ENCODE peak calls at places on chromosomes 4 and X, in six cellular contexts. One of them, this sample, is unnamed.

GRCh38 chr4:84167579-84167978 is 331.5 kb downstream of the NKX6-1 start:
- DNase-seq in left colon: no peak
- DNase-seq in NCI-H187 treated with DMSO at 0.1 percent for 48 hours: no peak
- DNase-seq in progenitor cell of endocrine pancreas: no peak
- DNase-seq in nephron progenitor cell: peak; percentile 7
- DNase-seq in AG04450: no peak
- DNase-seq in this sample: no peak

GRCh38 chrX:77900688-77901087 is 1.4 kb downstream of the COX7B start:
- DNase-seq in nephron progenitor cell: no peak
- DNase-seq in AG04450: no peak
- DNase-seq in NCI-H187 treated with DMSO at 0.1 percent for 48 hours: no peak
- DNase-seq in progenitor cell of endocrine pancreas: no peak
- DNase-seq in left colon: no peak
- DNase-seq in this sample: no peak

GRCh38 chr4:8727546-8728510 is 135.3 kb downstream of the CPZ start:
- DNase-seq in progenitor cell of endocrine pancreas: no peak
- DNase-seq in left colon: no peak
- DNase-seq in nephron progenitor cell: no peak
- DNase-seq in AG04450: no peak
- DNase-seq in NCI-H187 treated with DMSO at 0.1 percent for 48 hours: no peak
- DNase-seq in this sample: no peak

GRCh38 chrX:63434665-63435064 is 83.5 kb upstream of the SPIN4 start:
- DNase-seq in left colon: peak; percentile 29
- DNase-seq in nephron progenitor cell: peak; percentile 10
- DNase-seq in AG04450: no peak
- DNase-seq in progenitor cell of endocrine pancreas: no peak
- DNase-seq in NCI-H187 treated with DMSO at 0.1 percent for 48 hours: no peak
- DNase-seq in this sample: no peak

GRCh38 chr4:113692809-113693411 is 68.6 kb downstream of the CAMK2D start:
- DNase-seq in NCI-H187 treated with DMSO at 0.1 percent for 48 hours: no peak
- DNase-seq in progenitor cell of endocrine pancreas: no peak
- DNase-seq in AG04450: no peak
- DNase-seq in nephron progenitor cell: no peak
- DNase-seq in left colon: no peak
- DNase-seq in this sample: no peak

GRCh38 chr4:74408639-74409038 is 36.3 kb upstream of the AREG start:
- DNase-seq in progenitor cell of endocrine pancreas: no peak
- DNase-seq in left colon: no peak
- DNase-seq in NCI-H187 treated with DMSO at 0.1 percent for 48 hours: no peak
- DNase-seq in AG04450: no peak
- DNase-seq in nephron progenitor cell: no peak
- DNase-seq in this sample: no peak

GRCh38 chr4:106444557-106444956 is 76.0 kb upstream of the GIMD1 start:
- DNase-seq in progenitor cell of endocrine pancreas: no peak
- DNase-seq in NCI-H187 treated with DMSO at 0.1 percent for 48 hours: no peak
- DNase-seq in left colon: no peak
- DNase-seq in nephron progenitor cell: no peak
- DNase-seq in AG04450: no peak
- DNase-seq in this sample: no peak

GRCh38 chr4:27506401-27506800 is 645.8 kb downstream of the STIM2 start:
- DNase-seq in progenitor cell of endocrine pancreas: no peak
- DNase-seq in left colon: no peak
- DNase-seq in AG04450: no peak
- DNase-seq in NCI-H187 treated with DMSO at 0.1 percent for 48 hours: no peak
- DNase-seq in nephron progenitor cell: no peak
- DNase-seq in this sample: no peak

GRCh38 chr4:77232653-77233052 is 75.6 kb downstream of the CCNG2 start:
- DNase-seq in progenitor cell of endocrine pancreas: no peak
- DNase-seq in AG04450: no peak
- DNase-seq in left colon: no peak
- DNase-seq in NCI-H187 treated with DMSO at 0.1 percent for 48 hours: no peak
- DNase-seq in nephron progenitor cell: no peak
- DNase-seq in this sample: no peak

GRCh38 chrX:21412883-21413282 is 38.7 kb downstream of the CNKSR2 start:
- DNase-seq in AG04450: no peak
- DNase-seq in left colon: no peak
- DNase-seq in nephron progenitor cell: no peak
- DNase-seq in progenitor cell of endocrine pancreas: no peak
- DNase-seq in NCI-H187 treated with DMSO at 0.1 percent for 48 hours: no peak
- DNase-seq in this sample: no peak

GRCh38 chr4:43243433-43244116 is 351.1 kb downstream of the GRXCR1 start:
- DNase-seq in AG04450: no peak
- DNase-seq in NCI-H187 treated with DMSO at 0.1 percent for 48 hours: no peak
- DNase-seq in progenitor cell of endocrine pancreas: no peak
- DNase-seq in left colon: no peak
- DNase-seq in nephron progenitor cell: no peak
- DNase-seq in this sample: no peak

GRCh38 chrX:13903405-13903804 is 86.5 kb upstream of the GPM6B start:
- DNase-seq in nephron progenitor cell: no peak
- DNase-seq in left colon: no peak
- DNase-seq in NCI-H187 treated with DMSO at 0.1 percent for 48 hours: no peak
- DNase-seq in progenitor cell of endocrine pancreas: no peak
- DNase-seq in AG04450: peak; percentile 50
- DNase-seq in this sample: no peak

GRCh38 chr4:86442881-86443280 is 83.0 kb upstream of the MAPK10 start:
- DNase-seq in left colon: no peak
- DNase-seq in progenitor cell of endocrine pancreas: no peak
- DNase-seq in NCI-H187 treated with DMSO at 0.1 percent for 48 hours: no peak
- DNase-seq in AG04450: no peak
- DNase-seq in nephron progenitor cell: no peak
- DNase-seq in this sample: no peak

GRCh38 chr4:160316036-160316435 is 1213.2 kb downstream of the RAPGEF2 start:
- DNase-seq in NCI-H187 treated with DMSO at 0.1 percent for 48 hours: no peak
- DNase-seq in AG04450: no peak
- DNase-seq in progenitor cell of endocrine pancreas: no peak
- DNase-seq in left colon: no peak
- DNase-seq in nephron progenitor cell: no peak
- DNase-seq in this sample: peak; percentile 44

GRCh38 chr4:22739933-22740332 is 47.2 kb downstream of the GBA3 start:
- DNase-seq in progenitor cell of endocrine pancreas: no peak
- DNase-seq in nephron progenitor cell: no peak
- DNase-seq in left colon: no peak
- DNase-seq in AG04450: no peak
- DNase-seq in NCI-H187 treated with DMSO at 0.1 percent for 48 hours: no peak
- DNase-seq in this sample: no peak

GRCh38 chr4:72817012-72817411 is 248.0 kb upstream of the ADAMTS3 start:
- DNase-seq in AG04450: no peak
- DNase-seq in progenitor cell of endocrine pancreas: no peak
- DNase-seq in left colon: no peak
- DNase-seq in NCI-H187 treated with DMSO at 0.1 percent for 48 hours: no peak
- DNase-seq in nephron progenitor cell: no peak
- DNase-seq in this sample: no peak

GRCh38 chr4:1975880-1976279 is 32.9 kb downstream of the NELFA start:
- DNase-seq in nephron progenitor cell: no peak
- DNase-seq in NCI-H187 treated with DMSO at 0.1 percent for 48 hours: no peak
- DNase-seq in left colon: no peak
- DNase-seq in progenitor cell of endocrine pancreas: no peak
- DNase-seq in AG04450: no peak
- DNase-seq in this sample: no peak